ENCODE peak calls at places on chromosomes 13 and 19, in five cellular contexts. W is H1, A is HepG2, S is K562, M is GM12878. P is an unnamed sample. For H3K79me2, the result is how much of the 10 kb centered on the place peaks cover.

GRCh38 chr19:52670046-52670445 is 31.9 kb upstream of the ZNF83 start:
- DNase-seq in W (no peak), A (no peak), S (no peak), M (no peak), P (peak)

GRCh38 chr19:42313096-42313839 is at the start of gene TMEM145:
- DNase-seq in W (peak), A (no peak), S (peak), M (no peak), P (peak)

GRCh38 chr13:80336335-80336734 is 4.6 kb downstream of the SPRY2 start:
- DNase-seq in W (no peak), A (no peak), S (no peak), M (no peak), P (no peak)

GRCh38 chr19:18846862-18847515 is 15.2 kb downstream of the UPF1 start:
- DNase-seq in W (peak), A (peak), S (no peak), M (no peak), P (peak)

GRCh38 chr13:112575295-112575622 is 12.7 kb downstream of the TUBGCP3 start:
- DNase-seq in W (no peak), A (no peak), S (no peak), M (no peak), P (no peak)

GRCh38 chr19:6118043-6118442 is 7.7 kb upstream of the RFX2 start:
- DNase-seq in W (no peak), A (no peak), S (no peak), M (no peak), P (no peak)

GRCh38 chr19:5828661-5829566 is 10.6 kb downstream of the FUT6 start:
- DNase-seq in W (peak), A (no peak), S (peak), M (no peak), P (peak)

GRCh38 chr19:35044317-35045117 is 3.0 kb downstream of the HPN start:
- DNase-seq in W (peak), A (peak), S (peak), M (no peak), P (peak)

GRCh38 chr13:76872686-76873085 is 13.5 kb downstream of the KCTD12 start:
- DNase-seq in W (no peak), A (no peak), S (no peak), M (no peak), P (no peak)

GRCh38 chr19:1247747-1248453 is 483 bp upstream of the MIDN start:
- DNase-seq in W (peak), A (peak), S (no peak), M (no peak), P (peak)
- TF ChIP-seq CREB1 in W (no peak), A (no peak), S (no peak), M (peak), P (peak)

GRCh38 chr19:55525289-55526101 is 11.4 kb downstream of the SBK2 start:
- DNase-seq in W (no peak), A (no peak), S (no peak), M (no peak), P (no peak)

GRCh38 chr19:55526216-55527196 is 10.4 kb downstream of the SBK2 start:
- DNase-seq in W (no peak), A (peak), S (no peak), M (no peak), P (peak)

GRCh38 chr19:55529636-55530230 is 7.2 kb downstream of the SBK2 start:
- DNase-seq in W (no peak), A (no peak), S (no peak), M (no peak), P (no peak)

GRCh38 chr19:55527197-55528029 is 9.5 kb downstream of the SBK2 start:
- DNase-seq in W (no peak), A (no peak), S (no peak), M (no peak), P (no peak)

GRCh38 chr19:55528030-55528801 is 8.7 kb downstream of the SBK2 start:
- DNase-seq in W (no peak), A (peak), S (no peak), M (no peak), P (no peak)
- H3K79me2 ChIP-seq in W (under half), A (under half), S (under half), M (under half), P (under half)

GRCh38 chr19:2016041-2016807 is 710 bp upstream of the BTBD2 start:
- DNase-seq in W (no peak), A (peak), S (peak), M (peak), P (peak)

GRCh38 chr19:2013683-2013961 is 1.9 kb downstream of the BTBD2 start:
- DNase-seq in W (no peak), A (no peak), S (no peak), M (no peak), P (no peak)

GRCh38 chr19:2015611-2015950 is at the start of gene BTBD2:
- DNase-seq in W (no peak), A (no peak), S (no peak), M (no peak), P (peak)

GRCh38 chr19:2014081-2014693 is 1.3 kb downstream of the BTBD2 start:
- DNase-seq in W (no peak), A (no peak), S (no peak), M (no peak), P (no peak)

GRCh38 chr19:2014731-2015610 is 543 bp downstream of the BTBD2 start:
- DNase-seq in W (no peak), A (no peak), S (peak), M (no peak), P (peak)
- TF ChIP-seq CREB1 in W (no peak), A (no peak), S (no peak), M (no peak), P (no peak)

GRCh38 chr13:29570058-29570654 is 25.3 kb downstream of the SLC7A1 start:
- DNase-seq in W (no peak), A (no peak), S (no peak), M (no peak), P (no peak)
- H3K79me2 ChIP-seq in W (under half), A (half or more), S (half or more), M (half or more), P (half or more)

GRCh38 chr13:75135325-75135825 is 346.6 kb downstream of the TBC1D4 start:
- DNase-seq in W (no peak), A (no peak), S (no peak), M (no peak), P (no peak)
- TF ChIP-seq CREB1 in W (no peak), A (no peak), S (no peak), M (no peak), P (no peak)

GRCh38 chr13:98488736-98489135 is 88.2 kb downstream of the STK24 start:
- DNase-seq in W (no peak), A (no peak), S (no peak), M (peak), P (no peak)
- H3K79me2 ChIP-seq in W (under half), A (half or more), S (half or more), M (half or more), P (half or more)

GRCh38 chr13:97562962-97563361 is 129.0 kb downstream of the RAP2A start:
- DNase-seq in W (no peak), A (no peak), S (no peak), M (no peak), P (no peak)

GRCh38 chr13:97564929-97565328 is 131.0 kb downstream of the RAP2A start:
- DNase-seq in W (no peak), A (no peak), S (no peak), M (no peak), P (no peak)

GRCh38 chr13:97568850-97569249 is 134.9 kb downstream of the RAP2A start:
- DNase-seq in W (no peak), A (no peak), S (no peak), M (no peak), P (no peak)

GRCh38 chr13:97566907-97567306 is 132.9 kb downstream of the RAP2A start:
- DNase-seq in W (no peak), A (no peak), S (no peak), M (no peak), P (no peak)

GRCh38 chr13:97567510-97568243 is 133.7 kb downstream of the RAP2A start:
- DNase-seq in W (no peak), A (peak), S (no peak), M (peak), P (peak)
- TF ChIP-seq CREB1 in W (no peak), A (no peak), S (no peak), M (no peak), P (no peak)

GRCh38 chr13:25300861-25301346 is 521 bp upstream of the NUP58 start:
- DNase-seq in W (no peak), A (no peak), S (no peak), M (no peak), P (peak)

GRCh38 chr13:25310891-25311290 is 9.5 kb downstream of the NUP58 start:
- DNase-seq in W (no peak), A (no peak), S (no peak), M (no peak), P (no peak)

GRCh38 chr13:25301347-25302113 is at the start of gene NUP58:
- DNase-seq in W (peak), A (peak), S (peak), M (peak), P (peak)

GRCh38 chr13:25306671-25307464 is 5.4 kb downstream of the NUP58 start:
- DNase-seq in W (no peak), A (no peak), S (no peak), M (no peak), P (no peak)
- H3K79me2 ChIP-seq in W (under half), A (half or more), S (half or more), M (half or more), P (half or more)

DNA sequence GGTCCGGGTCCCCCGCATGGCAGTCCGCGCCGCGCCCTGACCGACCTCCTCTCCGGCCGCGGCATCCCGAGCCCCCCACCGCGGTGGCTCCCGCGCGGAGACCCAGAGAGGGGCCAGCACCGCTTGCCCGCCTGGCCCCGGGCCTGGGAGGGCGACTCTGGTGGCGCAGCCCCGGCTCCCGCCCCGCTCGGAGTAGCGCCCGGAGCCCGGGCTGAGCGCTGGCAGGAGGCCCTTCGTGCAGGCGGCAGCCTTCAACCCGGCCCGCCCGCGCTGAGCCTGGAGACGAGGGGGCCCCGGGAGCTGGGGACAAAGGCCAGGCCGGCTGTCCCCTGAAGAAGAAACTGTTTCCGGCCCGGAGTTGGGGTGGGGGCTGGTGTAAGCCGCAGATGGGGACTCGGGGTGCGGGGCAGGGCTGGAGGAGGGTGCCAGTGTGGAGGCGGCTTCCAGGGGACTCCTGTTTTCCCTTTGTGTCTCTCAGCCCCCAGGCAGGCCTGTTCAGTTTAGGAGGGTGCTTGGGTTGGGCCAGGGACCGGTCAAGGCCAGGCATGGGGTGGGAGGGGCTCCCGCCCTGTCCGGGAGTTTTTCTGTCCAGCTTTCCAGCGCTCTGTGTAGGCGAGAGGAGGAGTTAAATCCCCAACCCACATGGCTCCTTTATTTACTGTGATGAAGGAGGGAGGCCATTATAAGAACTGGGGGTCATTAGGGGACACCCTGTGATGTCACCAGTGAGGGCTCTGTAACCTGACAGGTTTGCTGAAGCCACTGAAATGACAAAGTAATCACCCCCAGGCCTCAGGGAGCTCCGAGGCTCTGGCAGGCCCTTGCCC is 967 bp downstream of the LRP3 start:
- DNase-seq in W (peak), A (peak), S (no peak), M (no peak), P (peak)
- TF ChIP-seq CREB1 in W (no peak), A (no peak), S (no peak), M (no peak), P (no peak)

GRCh38 chr19:46954502-46955004 is 65.1 kb upstream of the NPAS1 start:
- DNase-seq in W (no peak), A (peak), S (no peak), M (no peak), P (no peak)

GRCh38 chr19:46951236-46951986 is 68.2 kb upstream of the NPAS1 start:
- DNase-seq in W (no peak), A (peak), S (no peak), M (no peak), P (no peak)

GRCh38 chr19:46953955-46954501 is 65.6 kb upstream of the NPAS1 start:
- DNase-seq in W (no peak), A (peak), S (no peak), M (no peak), P (no peak)

GRCh38 chr19:46952874-46953273 is 66.8 kb upstream of the NPAS1 start:
- DNase-seq in W (no peak), A (no peak), S (no peak), M (no peak), P (no peak)

DNA sequence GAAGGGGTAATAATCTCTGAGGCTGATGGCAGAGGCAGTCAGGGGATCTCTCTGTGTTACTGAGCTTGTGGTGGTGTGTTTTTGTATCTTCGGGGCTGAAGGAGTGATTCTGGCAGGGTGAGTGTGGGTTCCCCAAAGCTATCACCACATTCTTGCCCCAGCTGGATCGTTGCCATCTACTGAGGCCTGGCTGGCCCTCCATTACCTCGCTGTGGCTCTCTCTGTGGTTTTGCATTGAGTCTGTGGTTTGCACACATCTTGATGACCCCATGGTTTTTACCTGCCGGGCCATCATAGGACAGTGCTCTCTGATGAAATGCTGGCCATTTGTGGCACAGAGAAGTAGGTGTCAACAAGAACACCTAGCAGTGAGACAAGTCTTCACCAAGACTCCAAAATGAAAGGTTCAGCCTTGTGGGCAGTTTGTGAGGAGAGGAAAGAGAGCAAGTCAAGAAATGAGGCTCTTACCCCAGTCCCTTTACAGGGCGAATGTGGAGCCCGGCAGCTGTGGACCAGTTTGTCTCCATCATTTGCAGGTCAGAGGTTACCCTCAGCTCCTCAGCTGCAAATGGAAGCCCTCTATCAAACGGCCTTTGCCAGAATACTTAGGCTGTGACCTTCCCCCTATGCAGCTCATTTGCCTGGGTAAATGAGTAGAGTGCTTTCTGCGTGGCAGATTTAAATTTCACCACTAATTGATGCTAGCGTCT is 69.0 kb upstream of the NPAS1 start:
- DNase-seq in W (no peak), A (no peak), S (no peak), M (no peak), P (no peak)
- H3K79me2 ChIP-seq in W (under half), A (half or more), S (under half), M (under half), P (under half)